ENCODE peak calls at places on chromosome 1, in four cellular contexts. Y is OCI-LY7, A is GM23248, R is PC-3. T is an unnamed sample.

GRCh38 chr1:85583355-85584263 is 3.0 kb downstream of the CCN1 start:
- DNase-seq in Y (no peak), A (no peak), R (peak; percentile 32), T (no peak)

GRCh38 chr1:234683856-234684632 is 74.1 kb upstream of the IRF2BP2 start:
- DNase-seq in Y (no peak), A (peak; percentile 89), R (peak; percentile 65), T (no peak)

GRCh38 chr1:199954701-199955100 is 72.8 kb upstream of the NR5A2 start:
- DNase-seq in Y (peak; percentile 74), A (peak; percentile 14), R (peak; percentile 67), T (peak; percentile 66)

GRCh38 chr1:29235955-29236742 is at the start of gene PTPRU:
- DNase-seq in Y (peak; percentile 73), A (peak; percentile 90), R (peak; percentile 80), T (peak; percentile 87)

GRCh38 chr1:59814901-59815825 is at the start of gene HOOK1:
- DNase-seq in Y (no peak), A (no peak), R (peak; percentile 10), T (no peak)

GRCh38 chr1:78591971-78592370 is 28.3 kb upstream of the IFI44L start:
- DNase-seq in Y (no peak), A (peak; percentile 31), R (no peak), T (no peak)

GRCh38 chr1:19045898-19046889 is 89.7 kb upstream of the IFFO2 start:
- DNase-seq in Y (no peak), A (no peak), R (no peak), T (no peak)

GRCh38 chr1:210951279-210951678 is 182.7 kb downstream of the KCNH1 start:
- DNase-seq in Y (no peak), A (no peak), R (no peak), T (no peak)

GRCh38 chr1:218349365-218350021 is 4.4 kb downstream of the TGFB2 start:
- DNase-seq in Y (no peak), A (no peak), R (peak; percentile 74), T (no peak)

GRCh38 chr1:50779811-50780210 is 180.3 kb downstream of the FAF1 start:
- DNase-seq in Y (peak; percentile 14), A (no peak), R (no peak), T (peak; percentile 66)

GRCh38 chr1:57088689-57089088 is 122.9 kb upstream of the C8B start:
- DNase-seq in Y (no peak), A (no peak), R (no peak), T (no peak)
- H3K9me2 ChIP-seq in Y (no peaks in the 10 kb centered on the region), A (no peaks in the 10 kb centered on the region), R (no peaks in the 10 kb centered on the region), T (no peaks in the 10 kb centered on the region)

DNA sequence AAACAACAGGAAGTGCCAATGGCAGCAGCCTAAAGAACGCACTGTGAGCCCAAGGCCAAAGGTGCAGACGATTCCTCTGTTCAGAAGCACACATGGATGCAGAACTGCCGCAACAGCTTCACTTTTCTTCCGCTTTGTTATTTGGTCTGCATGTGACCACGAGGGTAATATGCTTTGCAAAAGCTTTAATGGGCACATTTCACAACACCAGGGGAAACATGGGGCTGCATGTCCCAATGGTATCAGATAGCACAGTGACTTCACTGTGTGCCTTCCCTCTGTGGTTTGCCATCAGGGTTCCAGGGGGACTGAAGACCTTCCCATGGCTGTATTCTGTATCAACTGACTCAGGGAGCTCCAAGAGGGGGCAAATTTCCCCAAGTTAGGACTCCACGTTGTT is 28.3 kb downstream of the THAP3 start:
- DNase-seq in Y (no peak), A (no peak), R (no peak), T (no peak)
- H3K9me2 ChIP-seq in Y (no peaks in the 10 kb centered on the region), A (no peaks in the 10 kb centered on the region), R (no peaks in the 10 kb centered on the region), T (no peaks in the 10 kb centered on the region)

GRCh38 chr1:21896652-21897532 is 40.2 kb downstream of the HSPG2 start:
- DNase-seq in Y (no peak), A (peak; percentile 80), R (no peak), T (no peak)
- H3K9me2 ChIP-seq in Y (no peaks in the 10 kb centered on the region), A (no peaks in the 10 kb centered on the region), R (no peaks in the 10 kb centered on the region), T (no peaks in the 10 kb centered on the region)

GRCh38 chr1:152539901-152540300 is 25.6 kb downstream of the CRCT1 start:
- DNase-seq in Y (no peak), A (no peak), R (no peak), T (no peak)
- H3K9me2 ChIP-seq in Y (no peaks in the 10 kb centered on the region), A (no peaks in the 10 kb centered on the region), R (no peaks in the 10 kb centered on the region), T (no peaks in the 10 kb centered on the region)

GRCh38 chr1:181608386-181608785 is 125.1 kb downstream of the CACNA1E start:
- DNase-seq in Y (no peak), A (no peak), R (no peak), T (no peak)

GRCh38 chr1:181604482-181604881 is 121.2 kb downstream of the CACNA1E start:
- DNase-seq in Y (no peak), A (no peak), R (no peak), T (no peak)

GRCh38 chr1:181608951-181609350 is 125.6 kb downstream of the CACNA1E start:
- DNase-seq in Y (no peak), A (no peak), R (no peak), T (no peak)

GRCh38 chr1:181603735-181604410 is 120.6 kb downstream of the CACNA1E start:
- DNase-seq in Y (no peak), A (no peak), R (no peak), T (no peak)

DNA sequence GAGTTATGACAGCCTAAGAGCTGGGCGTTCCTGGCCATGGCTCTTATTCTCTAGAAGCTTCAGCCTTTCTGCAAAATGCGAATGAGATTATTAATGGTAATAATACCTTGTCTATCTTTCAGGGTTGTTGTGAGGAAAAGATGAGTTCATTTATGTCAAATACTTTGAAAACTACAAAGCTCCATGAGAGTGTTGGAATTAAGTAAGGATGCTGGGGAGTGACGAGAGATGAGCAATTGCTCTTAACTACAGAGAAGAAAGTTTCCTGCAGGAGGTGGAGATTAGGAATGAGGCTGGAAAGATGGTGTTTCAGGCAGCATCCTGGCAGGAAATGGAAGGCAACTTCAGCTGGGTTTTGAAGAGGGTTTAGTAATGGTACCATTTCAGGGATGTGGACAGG is 124.2 kb downstream of the CACNA1E start:
- DNase-seq in Y (no peak), A (no peak), R (no peak), T (no peak)
- H3K9me2 ChIP-seq in Y (no peaks in the 10 kb centered on the region), A (no peaks in the 10 kb centered on the region), R (no peaks in the 10 kb centered on the region), T (no peaks in the 10 kb centered on the region)

GRCh38 chr1:97745912-97746311 is 174.9 kb downstream of the DPYD start:
- DNase-seq in Y (no peak), A (peak; percentile 72), R (peak; percentile 39), T (no peak)

GRCh38 chr1:97739596-97740103 is 181.2 kb downstream of the DPYD start:
- DNase-seq in Y (no peak), A (peak; percentile 52), R (no peak), T (no peak)

GRCh38 chr1:97738270-97738669 is 182.6 kb downstream of the DPYD start:
- DNase-seq in Y (no peak), A (no peak), R (no peak), T (no peak)

GRCh38 chr1:97740891-97741290 is 179.9 kb downstream of the DPYD start:
- DNase-seq in Y (no peak), A (no peak), R (no peak), T (no peak)

DNA sequence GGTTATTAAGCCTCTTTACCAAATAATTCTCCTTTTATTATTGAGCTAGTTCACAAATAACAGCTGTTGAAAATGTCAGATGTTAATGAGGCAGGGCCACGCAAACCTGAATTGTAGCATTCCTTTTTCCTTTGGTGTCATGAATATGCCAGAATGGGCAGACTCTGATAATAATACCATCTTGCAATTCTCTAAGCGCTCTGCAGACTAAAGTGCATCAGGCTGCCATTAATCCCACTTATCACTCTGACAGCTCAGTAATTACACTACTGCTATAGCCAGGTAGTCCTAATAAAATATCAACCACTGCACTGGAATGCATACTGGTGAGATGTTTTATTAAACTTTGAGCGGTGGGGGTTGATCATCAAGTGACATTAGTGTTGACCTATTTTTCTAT is 177.7 kb downstream of the DPYD start:
- DNase-seq in Y (no peak), A (no peak), R (no peak), T (no peak)
- H3K9me2 ChIP-seq in Y (no peaks in the 10 kb centered on the region), A (no peaks in the 10 kb centered on the region), R (no peaks in the 10 kb centered on the region), T (no peaks in the 10 kb centered on the region)

GRCh38 chr1:117162806-117163205 is 41.3 kb upstream of the TRIM45 start:
- DNase-seq in Y (no peak), A (no peak), R (peak; percentile 27), T (no peak)
- H3K9me2 ChIP-seq in Y (no peaks in the 10 kb centered on the region), A (no peaks in the 10 kb centered on the region), R (no peaks in the 10 kb centered on the region), T (no peaks in the 10 kb centered on the region)

DNA sequence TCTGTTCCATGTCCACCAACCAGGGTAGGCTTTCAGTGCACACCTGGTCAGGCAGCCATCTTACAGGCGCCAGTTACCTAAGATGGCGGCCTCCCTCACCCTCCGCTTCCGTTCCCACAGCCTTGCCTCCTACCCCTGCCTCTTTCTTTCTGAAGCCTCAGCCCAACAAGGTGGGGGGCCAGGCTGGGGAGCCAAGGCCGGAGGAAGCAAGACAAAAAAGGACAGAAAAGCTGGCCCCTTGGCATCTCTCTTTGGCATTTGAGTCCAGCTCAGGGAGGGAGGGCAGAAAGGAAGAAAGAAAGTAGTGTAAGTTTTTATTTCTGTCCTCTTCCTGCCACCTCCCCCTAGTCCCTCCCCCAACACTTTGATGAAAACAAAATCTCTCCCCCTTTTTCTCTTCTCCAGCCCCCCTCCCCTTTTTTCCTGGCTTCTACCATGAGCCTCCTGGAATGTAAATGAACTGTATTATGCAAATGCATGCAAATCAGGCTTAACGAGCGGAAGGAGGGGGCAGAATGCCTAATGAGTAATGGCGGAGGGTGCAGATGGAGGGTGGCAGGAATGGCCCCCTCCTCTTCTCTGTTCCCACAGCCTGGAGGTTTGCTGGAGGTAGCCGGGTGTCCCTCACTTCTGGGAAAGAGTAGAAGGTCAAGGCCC is 43.8 kb downstream of the RHBG start:
- DNase-seq in Y (no peak), A (no peak), R (no peak), T (no peak)
- H3K9me2 ChIP-seq in Y (no peaks in the 10 kb centered on the region), A (no peaks in the 10 kb centered on the region), R (no peaks in the 10 kb centered on the region), T (no peaks in the 10 kb centered on the region)

GRCh38 chr1:38607526-38607925 is 252.0 kb downstream of the RRAGC start:
- DNase-seq in Y (no peak), A (no peak), R (no peak), T (no peak)
- H3K9me2 ChIP-seq in Y (no peaks in the 10 kb centered on the region), A (no peaks in the 10 kb centered on the region), R (no peaks in the 10 kb centered on the region), T (no peaks in the 10 kb centered on the region)

GRCh38 chr1:114043046-114043445 is 63.8 kb downstream of the OLFML3 start:
- DNase-seq in Y (no peak), A (no peak), R (no peak), T (no peak)
- H3K9me2 ChIP-seq in Y (no peaks in the 10 kb centered on the region), A (no peaks in the 10 kb centered on the region), R (no peaks in the 10 kb centered on the region), T (no peaks in the 10 kb centered on the region)

T was measured in Karpas-422.